ENCODE peak calls at places on chromosomes 3 and 15, in four cellular contexts. W is heart right ventricle, Z is HepG2, E is suprapubic skin. J is an unnamed sample.

GRCh38 chr3:155392138-155392537 is 98.7 kb upstream of the STRIT1 start:
- DNase-seq in W (no peak), Z (no peak), E (no peak), J (no peak)

GRCh38 chr3:140972833-140973232 is 31.2 kb downstream of the SLC25A36 start:
- DNase-seq in W (no peak), Z (peak; percentile 41), E (no peak), J (no peak)

GRCh38 chr3:128720891-128721290 is 5.1 kb upstream of the RAB7A start:
- DNase-seq in W (no peak), Z (no peak), E (no peak), J (no peak)

GRCh38 chr3:149605902-149606301 is 51.9 kb downstream of the WWTR1 start:
- DNase-seq in W (no peak), Z (no peak), E (no peak), J (no peak)

GRCh38 chr3:23590874-23591273 is 214.9 kb upstream of the UBE2E1 start:
- DNase-seq in W (no peak), Z (no peak), E (no peak), J (no peak)

GRCh38 chr3:31043184-31043819 is 148.8 kb upstream of the GADL1 start:
- DNase-seq in W (no peak), Z (no peak), E (no peak), J (no peak)

GRCh38 chr15:72970965-72971746 is 81.1 kb upstream of the NEO1 start:
- DNase-seq in W (no peak), Z (no peak), E (no peak), J (no peak)

GRCh38 chr15:33699691-33700447 is 268.4 kb upstream of the CHRM5 start:
- DNase-seq in W (no peak), Z (peak; percentile 9), E (no peak), J (no peak)

GRCh38 chr15:58344164-58345070 is 87.4 kb upstream of the LIPC start:
- DNase-seq in W (no peak), Z (no peak), E (no peak), J (no peak)

GRCh38 chr15:67185621-67186225 is 68.7 kb downstream of the AAGAB start:
- DNase-seq in W (no peak), Z (no peak), E (no peak), J (no peak)

GRCh38 chr3:152472606-152472954 is 203.9 kb downstream of the MBNL1 start:
- DNase-seq in W (no peak), Z (no peak), E (no peak), J (no peak)

GRCh38 chr15:79863886-79864285 is 32.9 kb downstream of the MTHFS start:
- DNase-seq in W (no peak), Z (no peak), E (no peak), J (no peak)

GRCh38 chr3:14461748-14462324 is 59.4 kb downstream of the SLC6A6 start:
- DNase-seq in W (peak; percentile 51), Z (peak; percentile 50), E (no peak), J (peak; percentile 74)

GRCh38 chr15:28974142-28974541 is 88.4 kb downstream of the APBA2 start:
- DNase-seq in W (no peak), Z (no peak), E (no peak), J (no peak)

GRCh38 chr3:107796786-107797185 is 274.0 kb downstream of the BBX start:
- DNase-seq in W (no peak), Z (peak; percentile 74), E (no peak), J (no peak)

GRCh38 chr3:37520802-37521350 is 340.8 kb upstream of the CTDSPL start:
- DNase-seq in W (no peak), Z (no peak), E (no peak), J (no peak)

GRCh38 chr3:146498002-146498736 is 28.8 kb upstream of the PLSCR2 start:
- DNase-seq in W (no peak), Z (no peak), E (no peak), J (no peak)

GRCh38 chr15:62382046-62382445 is 217.0 kb upstream of the C2CD4B start:
- DNase-seq in W (no peak), Z (no peak), E (no peak), J (no peak)

GRCh38 chr3:10081871-10082270 is 26.2 kb downstream of the FANCD2OS start:
- DNase-seq in W (no peak), Z (no peak), E (no peak), J (no peak)

GRCh38 chr3:185824467-185825378 is at the start of gene IGF2BP2:
- DNase-seq in W (peak; percentile 73), Z (peak; percentile 74), E (peak; percentile 81), J (peak; percentile 85)

GRCh38 chr3:150436161-150436560 is 28.1 kb downstream of the TSC22D2 start:
- DNase-seq in W (no peak), Z (no peak), E (no peak), J (no peak)

GRCh38 chr3:32577621-32578556 is 7.2 kb upstream of the DYNC1LI1 start:
- DNase-seq in W (no peak), Z (no peak), E (no peak), J (peak; percentile 36)

GRCh38 chr3:69838217-69838616 is 99.0 kb downstream of the MITF start:
- DNase-seq in W (no peak), Z (no peak), E (no peak), J (no peak)

GRCh38 chr3:185630182-185630622 is 44.1 kb downstream of the SENP2 start:
- DNase-seq in W (peak; percentile 73), Z (no peak), E (no peak), J (peak; percentile 49)

GRCh38 chr15:88246666-88247446 is 9.7 kb downstream of the NTRK3 start:
- DNase-seq in W (peak; percentile 78), Z (peak; percentile 44), E (peak; percentile 87), J (peak; percentile 49)

GRCh38 chr3:116863842-116864626 is 154.5 kb downstream of the TUSC7 start:
- DNase-seq in W (no peak), Z (peak; percentile 1), E (no peak), J (no peak)
- H3K4me3 ChIP-seq in W (no peak overlapping the region), Z (no peak overlapping the region), E (peak overlapping the region; percentile 0), J (no peak overlapping the region)

DNA sequence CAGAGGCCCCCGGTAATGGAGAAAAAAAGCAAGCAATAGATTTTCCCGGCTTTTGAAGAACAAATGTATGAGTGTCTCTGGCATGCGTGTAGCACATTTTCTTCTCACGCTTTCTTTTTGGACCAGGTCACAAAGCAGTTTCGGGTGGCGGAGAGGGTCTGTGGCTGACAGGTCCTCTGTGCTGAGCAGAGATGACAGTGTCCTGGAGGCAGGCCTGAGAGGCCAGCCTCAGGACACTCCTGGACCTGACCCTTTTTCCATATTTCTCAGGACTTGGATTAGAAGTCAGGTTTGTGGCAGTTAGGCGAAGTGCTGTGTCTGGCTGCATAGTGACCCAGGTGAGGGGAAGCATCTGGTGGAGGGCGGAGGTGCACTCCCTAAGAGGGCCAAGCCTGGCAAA is 52.9 kb downstream of the KLF13 start:
- DNase-seq in W (no peak), Z (no peak), E (no peak), J (no peak)
- H3K36me3 ChIP-seq in W (peaks cover 33% of the 10 kb centered on the region), Z (no peaks in the 10 kb centered on the region), E (peaks cover 46% of the 10 kb centered on the region), J (peaks cover 38% of the 10 kb centered on the region)

GRCh38 chr3:210649-211048 is 14.1 kb downstream of the CHL1 start:
- DNase-seq in W (no peak), Z (no peak), E (no peak), J (no peak)
- H3K9me3 ChIP-seq in W (no peaks in the 10 kb centered on the region), Z (no peaks in the 10 kb centered on the region), E (no peaks in the 10 kb centered on the region), J (peaks cover 5% of the 10 kb centered on the region)

GRCh38 chr3:65539620-65540019 is 499.1 kb downstream of the MAGI1 start:
- DNase-seq in W (no peak), Z (no peak), E (no peak), J (no peak)
- H3K4me3 ChIP-seq in W (no peak overlapping the region), Z (no peak overlapping the region), E (no peak overlapping the region), J (no peak overlapping the region)

GRCh38 chr15:70094690-70095311 is 2.9 kb downstream of the TLE3 start:
- DNase-seq in W (no peak), Z (peak; percentile 47), E (no peak), J (no peak)
- H3K36me3 ChIP-seq in W (peaks cover 15% of the 10 kb centered on the region), Z (peaks cover 22% of the 10 kb centered on the region), E (no peaks in the 10 kb centered on the region), J (peaks cover 64% of the 10 kb centered on the region)

DNA sequence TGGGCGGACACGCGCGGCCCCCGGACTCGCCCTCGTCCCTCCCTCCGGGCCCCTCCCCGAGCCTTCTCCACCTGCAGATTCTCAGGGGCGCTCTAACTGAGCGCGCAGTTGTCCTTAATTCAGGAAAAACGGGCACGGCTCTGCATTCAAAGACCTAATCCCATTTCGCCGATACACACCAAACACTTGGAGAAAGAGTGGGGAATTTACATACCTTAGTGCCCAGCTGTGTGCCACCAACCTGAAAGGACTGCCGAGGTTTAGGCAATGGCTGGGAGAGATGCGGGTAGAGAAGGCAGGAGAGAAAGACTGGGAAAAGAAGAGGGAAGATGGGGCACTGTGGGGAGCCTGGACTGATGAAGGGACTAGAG is 21.8 kb downstream of the IGDCC3 start:
- DNase-seq in W (no peak), Z (no peak), E (no peak), J (no peak)
- H3K9me3 ChIP-seq in W (peaks cover 14% of the 10 kb centered on the region), Z (peaks cover 6% of the 10 kb centered on the region), E (no peaks in the 10 kb centered on the region), J (peaks cover 6% of the 10 kb centered on the region)

GRCh38 chr3:127153506-127153815 is 39.5 kb upstream of the PRR23E start:
- DNase-seq in W (no peak), Z (no peak), E (peak; percentile 65), J (no peak)

GRCh38 chr3:127158614-127159221 is 34.2 kb upstream of the PRR23E start:
- DNase-seq in W (no peak), Z (no peak), E (no peak), J (no peak)

GRCh38 chr3:127157181-127157828 is 35.6 kb upstream of the PRR23E start:
- DNase-seq in W (no peak), Z (no peak), E (peak; percentile 49), J (no peak)

GRCh38 chr3:127159547-127159946 is 33.4 kb upstream of the PRR23E start:
- DNase-seq in W (no peak), Z (no peak), E (no peak), J (no peak)

GRCh38 chr3:127156651-127157050 is 36.3 kb upstream of the PRR23E start:
- DNase-seq in W (no peak), Z (no peak), E (peak; percentile 43), J (no peak)
- H3K4me3 ChIP-seq in W (no peak overlapping the region), Z (no peak overlapping the region), E (no peak overlapping the region), J (no peak overlapping the region)

DNA sequence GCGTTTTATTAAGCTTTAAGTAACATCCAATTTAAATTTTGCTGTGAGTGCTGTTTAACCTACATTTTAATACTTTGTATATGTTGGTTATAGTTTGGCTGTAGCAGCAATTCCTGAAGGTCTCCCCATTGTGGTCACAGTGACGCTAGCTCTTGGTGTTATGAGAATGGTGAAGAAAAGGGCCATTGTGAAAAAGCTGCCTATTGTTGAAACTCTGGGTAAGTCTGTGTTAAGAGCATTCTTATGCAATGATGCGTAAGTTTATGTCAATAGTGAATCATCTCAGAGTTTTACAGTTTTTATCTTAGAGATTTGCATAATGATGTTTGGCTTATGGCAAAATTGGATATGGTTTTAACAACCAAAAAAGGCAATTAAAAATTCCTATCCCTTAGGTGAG is 62.7 kb downstream of the ASTE1 start:
- DNase-seq in W (no peak), Z (peak; percentile 76), E (no peak), J (peak; percentile 69)
- H3K36me3 ChIP-seq in W (peaks cover 100% of the 10 kb centered on the region), Z (peaks cover 13% of the 10 kb centered on the region), E (peaks cover 58% of the 10 kb centered on the region), J (peaks cover 47% of the 10 kb centered on the region)

J was measured in SJSA1.